ENCODE peak calls at places on chromosomes 11 and 22, in ten cellular contexts. One of them, this sample, is unnamed.

GRCh38 chr11:65118097-65118837 is 766 bp upstream of the ZNHIT2 start:
- DNase-seq in pulmonary artery endothelial cell: no peak
- DNase-seq in astrocyte of the cerebellum: no peak
- DNase-seq in nucleus accumbens: no peak
- DNase-seq in LHCN-M2: no peak
- DNase-seq in H9: no peak
- DNase-seq in EH: no peak
- DNase-seq in NCI-H345: no peak
- DNase-seq in fibroblast of pulmonary artery: no peak
- DNase-seq in sigmoid colon: peak; percentile 52
- DNase-seq in this sample: no peak

GRCh38 chr22:49099496-49100124 is 728.1 kb downstream of the BRD1 start:
- DNase-seq in pulmonary artery endothelial cell: no peak
- DNase-seq in astrocyte of the cerebellum: no peak
- DNase-seq in nucleus accumbens: no peak
- DNase-seq in LHCN-M2: no peak
- DNase-seq in H9: no peak
- DNase-seq in EH: no peak
- DNase-seq in NCI-H345: no peak
- DNase-seq in fibroblast of pulmonary artery: no peak
- DNase-seq in sigmoid colon: no peak
- DNase-seq in this sample: no peak

GRCh38 chr11:45336136-45336535 is 50.0 kb upstream of the SYT13 start:
- DNase-seq in pulmonary artery endothelial cell: no peak
- DNase-seq in astrocyte of the cerebellum: no peak
- DNase-seq in nucleus accumbens: no peak
- DNase-seq in LHCN-M2: no peak
- DNase-seq in H9: no peak
- DNase-seq in EH: no peak
- DNase-seq in NCI-H345: peak; percentile 12
- DNase-seq in fibroblast of pulmonary artery: no peak
- DNase-seq in sigmoid colon: no peak
- DNase-seq in this sample: no peak

GRCh38 chr11:102226702-102227101 is 90.6 kb upstream of the BIRC3 start:
- DNase-seq in pulmonary artery endothelial cell: no peak
- DNase-seq in astrocyte of the cerebellum: peak; percentile 87
- DNase-seq in nucleus accumbens: no peak
- DNase-seq in LHCN-M2: peak; percentile 42
- DNase-seq in H9: no peak
- DNase-seq in EH: peak; percentile 67
- DNase-seq in NCI-H345: no peak
- DNase-seq in fibroblast of pulmonary artery: peak; percentile 82
- DNase-seq in sigmoid colon: no peak
- DNase-seq in this sample: no peak

GRCh38 chr22:42317691-42318547 is 47.5 kb upstream of the TCF20 start:
- DNase-seq in pulmonary artery endothelial cell: no peak
- DNase-seq in astrocyte of the cerebellum: no peak
- DNase-seq in nucleus accumbens: peak; percentile 75
- DNase-seq in LHCN-M2: no peak
- DNase-seq in H9: no peak
- DNase-seq in EH: no peak
- DNase-seq in NCI-H345: peak; percentile 77
- DNase-seq in fibroblast of pulmonary artery: no peak
- DNase-seq in sigmoid colon: peak; percentile 88
- DNase-seq in this sample: peak; percentile 56

GRCh38 chr22:46201059-46201757 is 48.9 kb downstream of the CDPF1 start:
- DNase-seq in pulmonary artery endothelial cell: no peak
- DNase-seq in astrocyte of the cerebellum: no peak
- DNase-seq in nucleus accumbens: no peak
- DNase-seq in LHCN-M2: no peak
- DNase-seq in H9: peak; percentile 92
- DNase-seq in EH: no peak
- DNase-seq in NCI-H345: no peak
- DNase-seq in fibroblast of pulmonary artery: no peak
- DNase-seq in sigmoid colon: no peak
- DNase-seq in this sample: no peak

GRCh38 chr11:18308242-18308641 is 13.7 kb downstream of the HPS5 start:
- DNase-seq in pulmonary artery endothelial cell: no peak
- DNase-seq in astrocyte of the cerebellum: no peak
- DNase-seq in nucleus accumbens: no peak
- DNase-seq in LHCN-M2: no peak
- DNase-seq in H9: no peak
- DNase-seq in EH: no peak
- DNase-seq in NCI-H345: no peak
- DNase-seq in fibroblast of pulmonary artery: no peak
- DNase-seq in sigmoid colon: no peak
- DNase-seq in this sample: no peak

GRCh38 chr22:44684506-44685383 is 17.3 kb upstream of the PRR5 start:
- DNase-seq in pulmonary artery endothelial cell: peak; percentile 59
- DNase-seq in astrocyte of the cerebellum: peak; percentile 60
- DNase-seq in nucleus accumbens: peak; percentile 64
- DNase-seq in LHCN-M2: peak; percentile 90
- DNase-seq in H9: peak; percentile 95
- DNase-seq in EH: peak; percentile 98
- DNase-seq in NCI-H345: peak; percentile 45
- DNase-seq in fibroblast of pulmonary artery: peak; percentile 93
- DNase-seq in sigmoid colon: peak; percentile 89
- DNase-seq in this sample: no peak

GRCh38 chr11:33532257-33532656 is 168.4 kb downstream of the C11orf91 start:
- DNase-seq in pulmonary artery endothelial cell: no peak
- DNase-seq in astrocyte of the cerebellum: no peak
- DNase-seq in nucleus accumbens: no peak
- DNase-seq in LHCN-M2: no peak
- DNase-seq in H9: no peak
- DNase-seq in EH: no peak
- DNase-seq in NCI-H345: no peak
- DNase-seq in fibroblast of pulmonary artery: no peak
- DNase-seq in sigmoid colon: no peak
- DNase-seq in this sample: no peak

GRCh38 chr22:28911279-28911640 is 27.9 kb downstream of the ZNRF3 start:
- DNase-seq in pulmonary artery endothelial cell: no peak
- DNase-seq in astrocyte of the cerebellum: no peak
- DNase-seq in nucleus accumbens: no peak
- DNase-seq in LHCN-M2: no peak
- DNase-seq in H9: no peak
- DNase-seq in EH: no peak
- DNase-seq in NCI-H345: no peak
- DNase-seq in fibroblast of pulmonary artery: no peak
- DNase-seq in sigmoid colon: peak; percentile 36
- DNase-seq in this sample: no peak

GRCh38 chr22:20509344-20510047 is 2.1 kb downstream of the MED15 start:
- DNase-seq in pulmonary artery endothelial cell: peak; percentile 84
- DNase-seq in astrocyte of the cerebellum: peak; percentile 83
- DNase-seq in nucleus accumbens: no peak
- DNase-seq in LHCN-M2: peak; percentile 92
- DNase-seq in H9: no peak
- DNase-seq in EH: peak; percentile 97
- DNase-seq in NCI-H345: no peak
- DNase-seq in fibroblast of pulmonary artery: peak; percentile 95
- DNase-seq in sigmoid colon: peak; percentile 89
- DNase-seq in this sample: no peak

GRCh38 chr22:46963672-46964545 is 201.5 kb downstream of the TBC1D22A start:
- DNase-seq in pulmonary artery endothelial cell: no peak
- DNase-seq in astrocyte of the cerebellum: no peak
- DNase-seq in nucleus accumbens: no peak
- DNase-seq in LHCN-M2: no peak
- DNase-seq in H9: no peak
- DNase-seq in EH: no peak
- DNase-seq in NCI-H345: peak; percentile 86
- DNase-seq in fibroblast of pulmonary artery: no peak
- DNase-seq in sigmoid colon: peak; percentile 52
- DNase-seq in this sample: no peak

GRCh38 chr11:92122561-92122960 is 102.1 kb upstream of the FAT3 start:
- DNase-seq in pulmonary artery endothelial cell: no peak
- DNase-seq in astrocyte of the cerebellum: no peak
- DNase-seq in nucleus accumbens: no peak
- DNase-seq in LHCN-M2: no peak
- DNase-seq in H9: no peak
- DNase-seq in EH: peak; percentile 6
- DNase-seq in NCI-H345: no peak
- DNase-seq in fibroblast of pulmonary artery: no peak
- DNase-seq in sigmoid colon: no peak
- DNase-seq in this sample: no peak

GRCh38 chr11:128232588-128232987 is 354.8 kb downstream of the ETS1 start:
- DNase-seq in pulmonary artery endothelial cell: no peak
- DNase-seq in astrocyte of the cerebellum: no peak
- DNase-seq in nucleus accumbens: no peak
- DNase-seq in LHCN-M2: no peak
- DNase-seq in H9: no peak
- DNase-seq in EH: no peak
- DNase-seq in NCI-H345: no peak
- DNase-seq in fibroblast of pulmonary artery: no peak
- DNase-seq in sigmoid colon: no peak
- DNase-seq in this sample: no peak

GRCh38 chr11:7905549-7905948 is 25.5 kb downstream of the OR10A6 start:
- DNase-seq in pulmonary artery endothelial cell: no peak
- DNase-seq in astrocyte of the cerebellum: no peak
- DNase-seq in nucleus accumbens: no peak
- DNase-seq in LHCN-M2: no peak
- DNase-seq in H9: no peak
- DNase-seq in EH: no peak
- DNase-seq in NCI-H345: no peak
- DNase-seq in fibroblast of pulmonary artery: no peak
- DNase-seq in sigmoid colon: no peak
- DNase-seq in this sample: no peak

GRCh38 chr11:63530021-63530420 is 6.6 kb upstream of the PLAAT4 start:
- DNase-seq in pulmonary artery endothelial cell: no peak
- DNase-seq in astrocyte of the cerebellum: no peak
- DNase-seq in nucleus accumbens: peak; percentile 36
- DNase-seq in LHCN-M2: no peak
- DNase-seq in H9: peak; percentile 43
- DNase-seq in EH: no peak
- DNase-seq in NCI-H345: no peak
- DNase-seq in fibroblast of pulmonary artery: no peak
- DNase-seq in sigmoid colon: no peak
- DNase-seq in this sample: peak; percentile 29

GRCh38 chr22:23790819-23791736 is 4.3 kb downstream of the SMARCB1 start:
- DNase-seq in pulmonary artery endothelial cell: no peak
- DNase-seq in astrocyte of the cerebellum: no peak
- DNase-seq in nucleus accumbens: no peak
- DNase-seq in LHCN-M2: no peak
- DNase-seq in H9: no peak
- DNase-seq in EH: peak; percentile 80
- DNase-seq in NCI-H345: no peak
- DNase-seq in fibroblast of pulmonary artery: peak; percentile 39
- DNase-seq in sigmoid colon: no peak
- DNase-seq in this sample: no peak

GRCh38 chr22:50008151-50009040 is 4.2 kb downstream of the IL17REL start:
- DNase-seq in pulmonary artery endothelial cell: no peak
- DNase-seq in astrocyte of the cerebellum: no peak
- DNase-seq in nucleus accumbens: no peak
- DNase-seq in LHCN-M2: no peak
- DNase-seq in H9: peak; percentile 27
- DNase-seq in EH: no peak
- DNase-seq in NCI-H345: peak; percentile 90
- DNase-seq in fibroblast of pulmonary artery: no peak
- DNase-seq in sigmoid colon: no peak
- DNase-seq in this sample: no peak

GRCh38 chr11:117528061-117528780 is 200.6 kb downstream of the CEP164 start:
- DNase-seq in pulmonary artery endothelial cell: no peak
- DNase-seq in astrocyte of the cerebellum: peak; percentile 9
- DNase-seq in nucleus accumbens: no peak
- DNase-seq in LHCN-M2: peak; percentile 60
- DNase-seq in H9: no peak
- DNase-seq in EH: no peak
- DNase-seq in NCI-H345: no peak
- DNase-seq in fibroblast of pulmonary artery: no peak
- DNase-seq in sigmoid colon: no peak
- DNase-seq in this sample: no peak

GRCh38 chr11:34192481-34193401 is 87.3 kb downstream of the NAT10 start:
- DNase-seq in pulmonary artery endothelial cell: no peak
- DNase-seq in astrocyte of the cerebellum: peak; percentile 89
- DNase-seq in nucleus accumbens: peak; percentile 21
- DNase-seq in LHCN-M2: peak; percentile 92
- DNase-seq in H9: no peak
- DNase-seq in EH: peak; percentile 96
- DNase-seq in NCI-H345: peak; percentile 16
- DNase-seq in fibroblast of pulmonary artery: peak; percentile 88
- DNase-seq in sigmoid colon: peak; percentile 86
- DNase-seq in this sample: no peak

GRCh38 chr11:20595101-20595500 is 4.3 kb upstream of the SLC6A5 start:
- DNase-seq in pulmonary artery endothelial cell: no peak
- DNase-seq in astrocyte of the cerebellum: no peak
- DNase-seq in nucleus accumbens: no peak
- DNase-seq in LHCN-M2: no peak
- DNase-seq in H9: no peak
- DNase-seq in EH: no peak
- DNase-seq in NCI-H345: no peak
- DNase-seq in fibroblast of pulmonary artery: no peak
- DNase-seq in sigmoid colon: no peak
- DNase-seq in this sample: no peak

GRCh38 chr11:14065153-14065552 is 102.6 kb downstream of the SPON1 start:
- DNase-seq in pulmonary artery endothelial cell: no peak
- DNase-seq in astrocyte of the cerebellum: no peak
- DNase-seq in nucleus accumbens: no peak
- DNase-seq in LHCN-M2: no peak
- DNase-seq in H9: no peak
- DNase-seq in EH: no peak
- DNase-seq in NCI-H345: no peak
- DNase-seq in fibroblast of pulmonary artery: no peak
- DNase-seq in sigmoid colon: no peak
- DNase-seq in this sample: no peak

GRCh38 chr11:46291441-46292143 is 14.1 kb downstream of the CREB3L1 start:
- DNase-seq in pulmonary artery endothelial cell: no peak
- DNase-seq in astrocyte of the cerebellum: no peak
- DNase-seq in nucleus accumbens: no peak
- DNase-seq in LHCN-M2: peak; percentile 90
- DNase-seq in H9: no peak
- DNase-seq in EH: peak; percentile 87
- DNase-seq in NCI-H345: no peak
- DNase-seq in fibroblast of pulmonary artery: peak; percentile 70
- DNase-seq in sigmoid colon: peak; percentile 83
- DNase-seq in this sample: no peak

GRCh38 chr11:8531312-8531711 is 62.7 kb downstream of the STK33 start:
- DNase-seq in pulmonary artery endothelial cell: no peak
- DNase-seq in astrocyte of the cerebellum: no peak
- DNase-seq in nucleus accumbens: no peak
- DNase-seq in LHCN-M2: peak; percentile 81
- DNase-seq in H9: no peak
- DNase-seq in EH: peak; percentile 9
- DNase-seq in NCI-H345: peak; percentile 83
- DNase-seq in fibroblast of pulmonary artery: no peak
- DNase-seq in sigmoid colon: no peak
- DNase-seq in this sample: no peak

GRCh38 chr11:121596195-121597145 is 143.7 kb upstream of the SORL1-AS1 start:
- DNase-seq in pulmonary artery endothelial cell: no peak
- DNase-seq in astrocyte of the cerebellum: no peak
- DNase-seq in nucleus accumbens: no peak
- DNase-seq in LHCN-M2: peak; percentile 10
- DNase-seq in H9: no peak
- DNase-seq in EH: peak; percentile 77
- DNase-seq in NCI-H345: no peak
- DNase-seq in fibroblast of pulmonary artery: no peak
- DNase-seq in sigmoid colon: no peak
- DNase-seq in this sample: no peak

GRCh38 chr11:59574467-59574866 is 41.1 kb downstream of the OSBP start:
- DNase-seq in pulmonary artery endothelial cell: no peak
- DNase-seq in astrocyte of the cerebellum: no peak
- DNase-seq in nucleus accumbens: no peak
- DNase-seq in LHCN-M2: no peak
- DNase-seq in H9: no peak
- DNase-seq in EH: peak; percentile 83
- DNase-seq in NCI-H345: no peak
- DNase-seq in fibroblast of pulmonary artery: no peak
- DNase-seq in sigmoid colon: no peak
- DNase-seq in this sample: no peak